ENCODE peak calls at places on chromosomes 4 and X, in five cellular contexts. F is aorta, Y is ovary, H is mesenchymal stem cell, V is thoracic aorta. Q is an unnamed sample. For H3K36me3, the result is how much of the 10 kb centered on the place peaks cover.

GRCh38 chrX:64894454-64895038 is 81.7 kb downstream of the ZC4H2 start:
- DNase-seq in F (no peak), Y (no peak), H (peak), V (no peak), Q (no peak)

GRCh38 chrX:148070504-148070877 is 89.4 kb downstream of the FMR1NB start:
- DNase-seq in F (no peak), Y (no peak), H (no peak), V (no peak), Q (no peak)

GRCh38 chr4:114599231-114600065 is 841 bp downstream of the UGT8 start:
- DNase-seq in F (peak), Y (peak), H (peak), V (no peak), Q (peak)

GRCh38 chr4:73984736-73985527 is 3.1 kb downstream of the PPBP start:
- DNase-seq in F (no peak), Y (no peak), H (no peak), V (no peak), Q (no peak)

GRCh38 chrX:31376408-31376807 is 304.6 kb upstream of the FTHL17 start:
- DNase-seq in F (no peak), Y (no peak), H (no peak), V (no peak), Q (no peak)

GRCh38 chr4:39305902-39306677 is 60.1 kb downstream of the RFC1 start:
- DNase-seq in F (no peak), Y (no peak), H (no peak), V (no peak), Q (no peak)

GRCh38 chr4:103934178-103934789 is 214.5 kb upstream of the TACR3 start:
- DNase-seq in F (no peak), Y (no peak), H (peak), V (no peak), Q (no peak)

GRCh38 chr4:102564399-102564921 is 63.3 kb downstream of the NFKB1 start:
- DNase-seq in F (no peak), Y (no peak), H (peak), V (no peak), Q (no peak)

GRCh38 chr4:152968806-152969394 is 32.8 kb downstream of the FHDC1 start:
- DNase-seq in F (no peak), Y (no peak), H (no peak), V (no peak), Q (no peak)

GRCh38 chrX:93673869-93674271 is at the start of gene FAM133A:
- DNase-seq in F (no peak), Y (no peak), H (peak), V (peak), Q (no peak)

GRCh38 chrX:53071604-53072417 is 10.4 kb upstream of the TSPYL2 start:
- DNase-seq in F (no peak), Y (peak), H (peak), V (peak), Q (no peak)

DNA sequence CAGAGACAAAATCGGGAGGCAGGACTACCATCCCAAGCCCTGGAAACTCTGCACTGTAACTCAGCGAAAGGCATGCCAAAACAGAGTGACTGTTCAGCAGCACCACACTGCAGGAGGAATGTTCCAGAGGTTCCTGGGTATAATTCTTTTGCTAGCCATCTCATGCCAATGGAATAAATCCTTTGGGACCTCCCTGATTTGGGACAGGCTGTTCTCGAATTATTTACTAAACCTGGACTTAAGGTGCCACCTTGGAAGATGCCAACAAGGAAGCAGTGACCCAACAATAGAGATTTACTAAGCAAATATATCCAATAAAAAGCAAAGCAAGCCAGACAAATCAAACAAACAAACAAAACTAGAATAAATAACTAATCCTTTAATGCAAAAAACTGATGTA is 9.3 kb downstream of the AADAT start:
- DNase-seq in F (no peak), Y (no peak), H (no peak), V (no peak), Q (no peak)
- H3K36me3 ChIP-seq in F (under half), Y (under half), H (half or more), V (under half), Q (under half)

DNA sequence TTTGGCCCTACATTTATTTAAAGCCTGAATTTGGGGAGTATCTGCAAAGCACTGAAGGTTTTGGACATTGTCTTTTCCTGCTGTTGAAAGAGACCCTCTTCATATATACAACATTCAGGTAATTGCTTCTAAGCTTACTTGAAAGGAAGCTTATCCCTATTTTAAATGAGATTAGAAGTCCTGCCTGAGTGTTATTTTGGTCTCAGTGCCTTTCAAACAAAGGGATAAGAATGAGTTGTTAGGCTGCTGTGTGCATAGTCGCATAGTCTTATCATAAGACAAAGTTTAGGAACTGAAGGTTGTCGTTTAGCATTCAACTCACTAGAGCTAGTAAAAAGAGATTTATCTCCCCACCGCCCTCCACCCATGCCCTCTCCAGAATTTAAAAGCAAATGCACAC is 5.7 kb downstream of the HERC3 start:
- DNase-seq in F (no peak), Y (no peak), H (no peak), V (no peak), Q (no peak)
- H3K36me3 ChIP-seq in F (under half), Y (under half), H (under half), V (under half), Q (under half)

GRCh38 chr4:2827874-2828751 is 15.5 kb upstream of the ADD1 start:
- DNase-seq in F (peak), Y (no peak), H (no peak), V (no peak), Q (peak)

GRCh38 chr4:2825184-2825506 is 18.5 kb upstream of the ADD1 start:
- DNase-seq in F (peak), Y (no peak), H (no peak), V (no peak), Q (no peak)

GRCh38 chr4:2828758-2829181 is 14.9 kb upstream of the ADD1 start:
- DNase-seq in F (peak), Y (no peak), H (no peak), V (no peak), Q (peak)

GRCh38 chr4:2825740-2826139 is 17.9 kb upstream of the ADD1 start:
- DNase-seq in F (peak), Y (no peak), H (no peak), V (no peak), Q (no peak)

GRCh38 chr4:2827071-2827873 is 16.4 kb upstream of the ADD1 start:
- DNase-seq in F (peak), Y (no peak), H (no peak), V (no peak), Q (peak)
- H3K36me3 ChIP-seq in F (under half), Y (under half), H (half or more), V (under half), Q (half or more)

DNA sequence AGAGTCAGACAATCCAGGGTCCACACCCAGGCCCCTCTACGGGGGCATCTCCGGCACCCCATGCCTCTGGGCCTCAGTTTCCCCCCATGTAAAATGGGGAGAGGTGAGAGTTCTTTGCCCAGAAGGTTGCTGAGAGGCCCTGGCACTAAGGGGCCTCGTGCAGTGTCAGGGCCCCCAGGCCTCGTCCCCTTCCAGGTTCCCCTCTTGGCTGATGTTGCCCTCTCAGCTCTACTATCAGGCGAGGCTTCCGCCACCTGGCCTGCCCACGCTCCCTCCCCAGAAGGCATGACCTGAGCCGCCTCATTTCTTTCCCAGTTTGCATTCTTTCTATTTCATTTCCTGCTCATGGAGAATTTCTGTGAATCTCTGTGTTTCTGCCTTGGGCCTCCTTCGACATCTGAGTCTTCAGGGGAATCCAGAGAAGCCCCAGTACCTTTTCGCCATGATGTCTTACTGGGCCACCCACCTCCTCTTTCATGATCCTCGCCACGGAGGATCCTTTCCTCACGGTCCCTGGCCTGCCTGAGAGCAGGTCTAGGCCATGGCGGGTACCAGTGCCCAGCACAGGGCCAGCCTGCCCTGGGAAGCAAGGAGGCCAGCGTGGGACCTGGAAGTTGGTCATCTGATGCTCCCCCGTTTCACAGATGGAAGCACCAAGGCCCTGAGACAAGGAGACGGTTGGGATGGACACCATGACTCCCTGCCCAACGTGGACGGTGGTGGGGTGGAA is 21.9 kb upstream of the MRFAP1 start:
- DNase-seq in F (peak), Y (no peak), H (no peak), V (no peak), Q (no peak)
- H3K36me3 ChIP-seq in F (under half), Y (under half), H (half or more), V (under half), Q (under half)

DNA sequence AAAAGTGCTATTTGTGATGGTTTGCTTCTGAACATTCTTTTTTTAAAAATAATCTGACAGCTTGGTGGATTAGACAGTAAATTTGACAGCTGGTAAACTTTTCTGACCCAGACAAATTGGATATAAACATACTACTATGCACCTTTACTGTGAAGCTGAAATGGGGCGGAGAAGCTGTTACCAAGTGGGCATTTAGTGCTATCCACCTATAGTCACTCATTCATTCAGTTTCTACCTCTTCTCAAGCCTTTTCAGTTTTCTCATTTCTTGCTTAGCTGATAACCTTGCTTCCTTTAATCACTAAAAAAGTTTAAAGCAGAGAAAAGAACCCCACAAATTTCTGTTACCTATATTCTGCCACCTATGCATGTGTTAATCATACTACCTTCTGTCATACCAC is 5.2 kb downstream of the RPS3A start:
- DNase-seq in F (no peak), Y (no peak), H (no peak), V (no peak), Q (no peak)
- H3K36me3 ChIP-seq in F (under half), Y (under half), H (half or more), V (under half), Q (half or more)

Q was measured in left lung.